ENCODE peak calls at places on chromosomes 2 and 18, in six cellular contexts. T is A549, X is endothelial cell of umbilical vein, N is WTC11, C is HepG2, E is H1. G is an unnamed sample.

GRCh38 chr2:64406407-64406774 is 47.6 kb upstream of the LGALSL start:
- DNase-seq in T (peak), X (no peak), N (no peak), C (peak), E (no peak), G (no peak)

GRCh38 chr18:77676901-77677300 is 427.3 kb downstream of the GALR1 start:
- DNase-seq in T (no peak), X (no peak), N (peak), C (no peak), E (peak), G (no peak)

GRCh38 chr2:159446817-159447216 is 160.3 kb upstream of the WDSUB1 start:
- DNase-seq in T (no peak), X (no peak), N (no peak), C (no peak), E (no peak), G (no peak)

GRCh38 chr2:100185105-100185504 is 42.7 kb upstream of the AFF3 start:
- DNase-seq in T (no peak), X (no peak), N (no peak), C (no peak), E (no peak), G (no peak)

GRCh38 chr2:74567862-74568261 is 13.3 kb downstream of the DOK1 start:
- DNase-seq in T (no peak), X (no peak), N (no peak), C (no peak), E (no peak), G (no peak)

GRCh38 chr18:60062396-60062795 is 162.6 kb downstream of the PMAIP1 start:
- DNase-seq in T (no peak), X (no peak), N (no peak), C (no peak), E (no peak), G (no peak)

GRCh38 chr2:218369374-218369773 is 12.7 kb upstream of the SLC11A1 start:
- DNase-seq in T (no peak), X (no peak), N (no peak), C (no peak), E (no peak), G (no peak)

GRCh38 chr18:68394705-68395104 is 320.2 kb downstream of the TMX3 start:
- DNase-seq in T (no peak), X (no peak), N (no peak), C (no peak), E (no peak), G (no peak)

GRCh38 chr2:38654495-38655381 is 11.2 kb upstream of the GALM start:
- DNase-seq in T (no peak), X (no peak), N (no peak), C (no peak), E (no peak), G (no peak)
- TF ChIP-seq JUN in T (no peak), X (no peak), N (no peak), C (no peak), E (no peak), G (no peak)

DNA sequence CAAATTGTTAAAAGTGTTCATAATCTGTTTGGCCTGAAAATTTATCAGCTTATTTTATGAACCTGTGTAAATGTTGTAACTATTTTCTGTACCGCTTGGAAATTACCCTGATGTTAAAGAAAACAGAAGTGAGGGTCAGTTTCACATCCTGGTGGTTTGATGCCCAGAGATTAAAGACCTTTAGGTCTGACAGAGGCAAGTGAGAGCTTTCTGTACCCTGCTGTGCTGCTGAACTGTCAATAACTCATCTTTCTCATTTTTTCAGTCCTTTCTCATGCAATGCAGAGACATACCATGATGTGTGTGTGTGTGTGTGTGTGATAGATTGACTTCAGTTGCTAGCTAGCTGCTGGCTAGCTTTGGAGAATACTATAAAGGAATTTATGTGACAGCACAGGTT is 2025.6 kb upstream of the LRRTM1 start:
- DNase-seq in T (no peak), X (no peak), N (no peak), C (no peak), E (no peak), G (no peak)
- TF ChIP-seq JUN in T (no peak), X (no peak), N (no peak), C (no peak), E (no peak), G (no peak)

GRCh38 chr2:73110622-73111299 is 2.0 kb downstream of the RAB11FIP5 start:
- DNase-seq in T (no peak), X (peak), N (no peak), C (no peak), E (no peak), G (no peak)
- TF ChIP-seq JUN in T (no peak), X (no peak), N (no peak), C (no peak), E (no peak), G (no peak)

GRCh38 chr2:110869472-110870446 is 137.4 kb downstream of the ACOXL start:
- DNase-seq in T (peak), X (no peak), N (no peak), C (no peak), E (no peak), G (no peak)
- TF ChIP-seq JUN in T (no peak), X (no peak), N (no peak), C (no peak), E (no peak), G (no peak)

GRCh38 chr2:62653582-62654422 is 51.7 kb upstream of the EHBP1 start:
- DNase-seq in T (peak), X (no peak), N (no peak), C (peak), E (no peak), G (no peak)
- TF ChIP-seq JUN in T (peak), X (no peak), N (no peak), C (peak), E (no peak), G (no peak)

GRCh38 chr18:12295389-12296086 is 12.5 kb upstream of the TUBB6 start:
- DNase-seq in T (no peak), X (peak), N (no peak), C (no peak), E (no peak), G (no peak)

GRCh38 chr18:12299862-12300261 is 8.2 kb upstream of the TUBB6 start:
- DNase-seq in T (no peak), X (no peak), N (no peak), C (no peak), E (no peak), G (no peak)

GRCh38 chr18:12296087-12296403 is 12.0 kb upstream of the TUBB6 start:
- DNase-seq in T (no peak), X (no peak), N (no peak), C (no peak), E (no peak), G (peak)

GRCh38 chr18:12293831-12294230 is 14.2 kb upstream of the TUBB6 start:
- DNase-seq in T (no peak), X (no peak), N (no peak), C (no peak), E (no peak), G (no peak)

GRCh38 chr18:12296457-12296856 is 11.6 kb upstream of the TUBB6 start:
- DNase-seq in T (no peak), X (peak), N (no peak), C (no peak), E (no peak), G (no peak)
- TF ChIP-seq JUN in T (no peak), X (no peak), N (no peak), C (no peak), E (no peak), G (no peak)

GRCh38 chr2:34316788-34317187 is 717.7 kb upstream of the FAM98A start:
- DNase-seq in T (no peak), X (no peak), N (no peak), C (no peak), E (no peak), G (no peak)

GRCh38 chr2:34317797-34318196 is 718.7 kb upstream of the FAM98A start:
- DNase-seq in T (no peak), X (no peak), N (no peak), C (no peak), E (no peak), G (no peak)

DNA sequence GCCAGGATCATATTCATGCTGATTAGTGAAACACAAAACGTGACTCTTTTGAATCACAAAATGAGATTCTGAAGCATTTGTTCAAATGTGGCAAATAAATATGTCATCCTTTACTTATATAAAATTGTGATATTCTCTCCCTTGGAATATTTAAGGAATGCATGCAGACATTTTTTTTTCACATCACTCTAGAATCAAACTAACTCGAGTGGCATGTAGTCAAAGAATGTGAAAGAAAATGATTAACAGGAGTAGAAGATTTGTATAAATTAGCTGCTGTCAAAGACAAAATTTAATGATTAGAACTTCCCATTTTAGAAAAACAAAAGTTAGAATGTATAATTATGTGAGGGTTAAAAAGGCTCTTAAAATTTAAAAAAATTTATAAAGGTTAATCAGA is 721.0 kb upstream of the FAM98A start:
- DNase-seq in T (no peak), X (no peak), N (no peak), C (no peak), E (no peak), G (no peak)
- TF ChIP-seq JUN in T (no peak), X (no peak), N (no peak), C (no peak), E (no peak), G (no peak)

G was measured in K562.